ENCODE peak calls at places on chromosomes 4 and X, in ten cellular contexts. O is cardiac muscle cell, F is fibroblast of mammary gland, Z is WTC11, Q is psoas muscle, J is neural crest cell, R is K562, P is GM12864, W is GM23338, G is astrocyte. M is an unnamed sample.

GRCh38 chr4:97038146-97038516 is 1105.1 kb downstream of the STPG2 start:
- DNase-seq in O (no peak), F (no peak), Z (no peak), Q (no peak), J (no peak), R (no peak), P (no peak), W (no peak), G (no peak), M (no peak)

GRCh38 chr4:20299515-20299914 is 47.8 kb downstream of the SLIT2 start:
- DNase-seq in O (peak), F (peak), Z (no peak), Q (no peak), J (no peak), R (no peak), P (no peak), W (peak), G (no peak), M (no peak)

GRCh38 chr4:1579834-1580686 is 104.1 kb downstream of the FAM53A start:
- DNase-seq in O (peak), F (peak), Z (peak), Q (peak), J (peak), R (peak), P (no peak), W (peak), G (peak), M (peak)

GRCh38 chrX:82087699-82088098 is 885.8 kb downstream of the SH3BGRL start:
- DNase-seq in O (no peak), F (no peak), Z (no peak), Q (no peak), J (no peak), R (no peak), P (no peak), W (no peak), G (no peak), M (no peak)

GRCh38 chr4:37715889-37716402 is 29.8 kb upstream of the RELL1 start:
- DNase-seq in O (peak), F (peak), Z (no peak), Q (no peak), J (no peak), R (no peak), P (peak), W (no peak), G (peak), M (peak)

GRCh38 chr4:150782311-150782710 is 200.4 kb downstream of the MAB21L2 start:
- DNase-seq in O (peak), F (no peak), Z (no peak), Q (no peak), J (no peak), R (no peak), P (no peak), W (no peak), G (peak), M (no peak)

GRCh38 chrX:154378059-154378798 is 866 bp upstream of the EMD start:
- DNase-seq in O (peak), F (peak), Z (peak), Q (peak), J (no peak), R (peak), P (no peak), W (peak), G (no peak), M (no peak)

GRCh38 chr4:180827193-180827592 is 1416.0 kb upstream of the TENM3 start:
- DNase-seq in O (peak), F (peak), Z (no peak), Q (no peak), J (no peak), R (no peak), P (no peak), W (peak), G (no peak), M (no peak)

GRCh38 chr4:65698631-65699030 is 28.3 kb upstream of the EPHA5 start:
- DNase-seq in O (no peak), F (no peak), Z (no peak), Q (no peak), J (no peak), R (no peak), P (no peak), W (no peak), G (no peak), M (no peak)

GRCh38 chr4:7503597-7503996 is 68.9 kb upstream of the PSAPL1 start:
- DNase-seq in O (no peak), F (no peak), Z (no peak), Q (no peak), J (no peak), R (no peak), P (no peak), W (no peak), G (no peak), M (no peak)

GRCh38 chr4:54976682-54977081 is 148.7 kb downstream of the KDR start:
- DNase-seq in O (no peak), F (no peak), Z (peak), Q (no peak), J (no peak), R (no peak), P (no peak), W (peak), G (no peak), M (no peak)
- TF ChIP-seq CTCF in O (no peak), F (no peak), Z (peak), Q (no peak), J (no peak), R (peak), P (no peak), W (peak), G (no peak), M (no peak)

GRCh38 chr4:27318740-27319139 is 458.1 kb downstream of the STIM2 start:
- DNase-seq in O (peak), F (peak), Z (peak), Q (peak), J (peak), R (peak), P (no peak), W (peak), G (no peak), M (no peak)
- TF ChIP-seq CTCF in O (no peak), F (peak), Z (peak), Q (no peak), J (peak), R (peak), P (peak), W (peak), G (peak), M (peak)

GRCh38 chrX:38799995-38800394 is 1.3 kb upstream of the MID1IP1 start:
- DNase-seq in O (no peak), F (peak), Z (no peak), Q (no peak), J (no peak), R (no peak), P (no peak), W (no peak), G (no peak), M (no peak)
- TF ChIP-seq CTCF in O (no peak), F (no peak), Z (no peak), Q (no peak), J (no peak), R (peak), P (no peak), W (peak), G (no peak), M (no peak)

GRCh38 chr4:71553605-71554004 is 214.8 kb downstream of the SLC4A4 start:
- DNase-seq in O (peak), F (peak), Z (no peak), Q (no peak), J (no peak), R (peak), P (no peak), W (peak), G (no peak), M (no peak)
- TF ChIP-seq CTCF in O (peak), F (peak), Z (peak), Q (peak), J (peak), R (peak), P (peak), W (peak), G (peak), M (peak)

GRCh38 chrX:75603833-75604232 is 81.0 kb upstream of the ZDHHC15 start:
- DNase-seq in O (peak), F (peak), Z (no peak), Q (no peak), J (no peak), R (peak), P (no peak), W (peak), G (no peak), M (no peak)
- TF ChIP-seq CTCF in O (peak), F (peak), Z (peak), Q (peak), J (peak), R (peak), P (peak), W (peak), G (peak), M (peak)

M was measured in GM06990.